ENCODE peak calls at places on chromosome 16, in nine cellular contexts. F is neural progenitor cell, J is DND-41, L is MM.1S, B is keratinocyte, Y is mammary epithelial cell, R is HCT116, V is fibroblast of lung, D is endothelial cell of umbilical vein. I is an unnamed sample.
A peak's percentile ranks its signal among the peaks of the same experiment; 100 is the strongest.

GRCh38 chr16:73166972-73167550 is 119.1 kb upstream of the ZFHX3 start:
- DNase-seq in V (no peak), B (no peak), F (no peak), Y (peak; percentile 14), J (no peak), D (no peak), R (no peak), L (no peak), I (no peak)

GRCh38 chr16:84844049-84844350 is 24.2 kb downstream of the CRISPLD2 start:
- DNase-seq in J (no peak), V (no peak), L (no peak), Y (no peak), B (no peak), D (no peak), F (no peak), R (no peak), I (no peak)

GRCh38 chr16:35296962-35297653 is 1837.7 kb downstream of the TP53TG3F start:
- DNase-seq in J (no peak), F (no peak), L (no peak), R (no peak), D (no peak), B (no peak), V (no peak), Y (no peak), I (no peak)

GRCh38 chr16:21971856-21972255 is 18.7 kb downstream of the UQCRC2 start:
- DNase-seq in Y (no peak), L (no peak), F (no peak), V (no peak), B (no peak), R (no peak), D (no peak), J (no peak), I (no peak)

GRCh38 chr16:82639263-82639662 is 12.5 kb downstream of the CDH13 start:
- DNase-seq in B (no peak), L (no peak), D (no peak), R (no peak), F (no peak), V (no peak), J (no peak), Y (peak; percentile 61), I (no peak)

GRCh38 chr16:63922563-63922962 is 1199.3 kb downstream of the CDH11 start:
- DNase-seq in D (no peak), B (no peak), R (no peak), V (peak; percentile 77), L (no peak), Y (no peak), F (no peak), J (no peak), I (peak; percentile 24)

GRCh38 chr16:19478505-19478904 is 43.4 kb downstream of the GDE1 start:
- DNase-seq in D (no peak), R (no peak), Y (no peak), L (no peak), V (no peak), B (no peak), F (no peak), J (no peak), I (no peak)

GRCh38 chr16:7746971-7747370 is 414.3 kb downstream of the RBFOX1 start:
- DNase-seq in J (no peak), F (no peak), B (no peak), V (no peak), D (no peak), L (no peak), R (no peak), Y (no peak), I (no peak)

GRCh38 chr16:11762431-11762830 is 19.8 kb upstream of the TXNDC11 start:
- DNase-seq in F (no peak), R (no peak), Y (no peak), L (no peak), J (no peak), D (no peak), B (no peak), V (no peak), I (no peak)

GRCh38 chr16:75420987-75421819 is 12.1 kb downstream of the CFDP1 start:
- DNase-seq in L (no peak), V (peak; percentile 39), F (peak; percentile 85), J (peak; percentile 61), R (no peak), D (no peak), Y (peak; percentile 49), B (no peak), I (peak; percentile 64)

GRCh38 chr16:70638814-70639792 is 7.3 kb upstream of the IL34 start:
- DNase-seq in L (peak; percentile 73), D (no peak), J (no peak), R (no peak), F (no peak), Y (no peak), V (peak; percentile 80), B (no peak), I (peak; percentile 36)

GRCh38 chr16:9489823-9490467 is 398.5 kb downstream of the HAPSTR1 start:
- DNase-seq in J (no peak), F (peak; percentile 51), B (no peak), Y (no peak), L (no peak), D (no peak), R (no peak), V (no peak), I (no peak)

GRCh38 chr16:23651943-23652468 is 10.7 kb downstream of the DCTN5 start:
- DNase-seq in V (no peak), R (no peak), F (no peak), B (no peak), L (no peak), Y (no peak), J (no peak), D (no peak), I (no peak)

GRCh38 chr16:70437017-70437581 is 1.8 kb downstream of the ST3GAL2 start:
- DNase-seq in D (peak; percentile 90), Y (no peak), R (no peak), B (no peak), V (peak; percentile 93), F (peak; percentile 60), L (no peak), J (peak; percentile 38), I (peak; percentile 77)

GRCh38 chr16:66917741-66918140 is 944 bp downstream of the CDH16 start:
- DNase-seq in V (no peak), R (no peak), J (no peak), D (no peak), F (no peak), B (no peak), Y (no peak), L (no peak), I (no peak)

GRCh38 chr16:66919569-66920472 is 1.1 kb upstream of the CDH16 start:
- DNase-seq in F (no peak), B (no peak), R (no peak), Y (no peak), V (no peak), D (no peak), J (no peak), L (no peak), I (no peak)

GRCh38 chr16:66920924-66921680 is 2.4 kb upstream of the CDH16 start:
- DNase-seq in Y (no peak), J (no peak), F (no peak), D (no peak), B (no peak), L (no peak), V (no peak), R (no peak), I (no peak)

GRCh38 chr16:66918355-66918754 is 330 bp downstream of the CDH16 start:
- DNase-seq in Y (no peak), J (no peak), R (no peak), F (no peak), B (no peak), V (no peak), D (no peak), L (no peak), I (no peak)

DNA sequence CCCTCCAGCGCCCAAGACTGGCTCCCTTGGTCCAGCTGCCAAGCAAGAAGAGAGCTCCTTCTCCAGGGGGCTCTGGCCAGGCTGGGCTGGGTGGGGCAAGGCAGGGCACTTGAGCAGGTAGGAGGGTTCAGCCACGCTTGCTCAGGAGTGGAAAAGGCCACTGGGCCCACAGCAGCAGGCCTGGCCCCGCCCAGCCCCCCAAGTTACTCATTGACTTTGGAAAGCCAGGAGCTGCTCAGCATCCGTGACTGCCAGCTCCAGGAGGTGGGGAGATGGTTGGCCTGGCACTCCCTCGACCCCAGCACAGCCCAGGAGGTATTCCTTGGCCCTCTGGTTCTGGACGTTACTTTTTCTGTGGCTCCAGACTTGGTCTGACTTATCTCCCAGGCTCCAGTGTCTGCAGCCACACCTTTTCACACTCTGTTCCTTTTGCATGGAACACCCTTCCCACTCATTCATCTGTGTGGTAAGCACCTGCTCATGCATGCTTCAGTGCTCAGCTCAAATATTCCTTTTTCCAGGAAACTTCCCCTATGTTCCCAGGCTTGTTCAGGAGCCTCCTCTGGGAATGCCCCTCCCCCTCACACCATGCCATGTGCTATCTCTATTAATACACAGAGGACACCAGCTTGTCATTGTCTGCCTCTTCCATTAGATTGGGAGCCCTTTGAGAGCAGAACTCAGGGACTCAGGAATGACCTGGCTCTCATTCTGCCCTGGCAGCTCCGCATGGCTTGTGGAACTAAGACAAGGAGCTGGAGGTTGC is at the start of gene CDH16:
- DNase-seq in D (no peak), F (no peak), V (no peak), J (no peak), Y (no peak), R (no peak), L (no peak), B (no peak), I (no peak)
- TF ChIP-seq EZH2 in D (no peak), F (no peak), V (no peak), J (no peak), Y (no peak), R (no peak), L (no peak), B (no peak), I (no peak)

DNA sequence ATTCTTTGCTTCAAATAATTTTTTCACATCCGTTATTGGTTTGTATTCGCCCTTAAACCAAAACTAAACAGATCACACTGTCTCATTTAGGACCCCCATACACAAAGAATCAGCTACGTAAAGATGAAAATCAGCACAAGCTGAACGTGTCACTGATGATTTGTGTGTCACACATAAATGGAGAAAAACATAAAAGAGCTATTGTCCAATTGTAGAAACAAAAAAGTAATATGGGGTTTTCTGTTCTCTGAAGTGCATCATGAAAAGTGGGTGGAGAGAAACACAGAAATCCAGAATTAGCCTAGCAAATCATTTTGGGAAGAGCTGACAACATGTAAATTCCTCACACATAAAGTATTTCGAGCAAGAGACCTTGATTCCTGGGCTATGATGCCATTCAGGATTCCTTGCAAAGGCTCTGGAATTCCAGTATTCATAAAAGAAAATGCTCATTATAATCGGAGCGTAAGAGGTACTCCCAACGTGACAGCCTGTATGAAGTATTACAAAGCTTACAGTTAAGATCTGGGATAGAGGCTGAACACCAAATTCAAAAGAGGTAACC is 1.1 kb downstream of the DCUN1D3 start:
- DNase-seq in L (no peak), B (no peak), J (no peak), F (no peak), R (no peak), V (peak; percentile 93), D (peak; percentile 45), Y (peak; percentile 60), I (peak; percentile 84)
- H2AFZ ChIP-seq in L (peak overlapping the region; percentile 80), B (no peak overlapping the region), J (peak overlapping the region; percentile 97), F (no peak overlapping the region), R (no peak overlapping the region), V (no peak overlapping the region), D (no peak overlapping the region), Y (peak overlapping the region; percentile 1), I (no peak overlapping the region)

GRCh38 chr16:90042946-90043514 is 23.8 kb upstream of the DBNDD1 start:
- DNase-seq in R (no peak), D (no peak), Y (no peak), J (no peak), B (no peak), L (no peak), F (no peak), V (no peak), I (no peak)
- H3K27ac ChIP-seq in R (no peak overlapping the region), D (no peak overlapping the region), Y (no peak overlapping the region), J (no peak overlapping the region), B (no peak overlapping the region), L (no peak overlapping the region), F (no peak overlapping the region), V (no peak overlapping the region), I (no peak overlapping the region)

GRCh38 chr16:2328428-2328827 is 12.1 kb downstream of the ABCA3 start:
- DNase-seq in Y (no peak), L (no peak), D (no peak), R (no peak), J (no peak), F (no peak), B (no peak), V (no peak), I (no peak)
- TF ChIP-seq EZH2 in Y (no peak), L (no peak), D (no peak), R (no peak), J (no peak), F (no peak), B (no peak), V (no peak), I (no peak)

I was measured in GM23248.